ENCODE peak calls at places on chromosomes 13 and 19, in five cellular contexts. K is trophoblast cell, D is IMR-90, M is Panc1, G is endothelial cell of umbilical vein. Y is an unnamed sample.

GRCh38 chr19:4083677-4084546 is 17.2 kb upstream of the ZBTB7A start:
- DNase-seq in K (peak; percentile 93), D (no peak), M (no peak), G (no peak), Y (no peak)

GRCh38 chr19:48813123-48813911 is 2.5 kb upstream of the BCAT2 start:
- DNase-seq in K (no peak), D (no peak), M (no peak), G (no peak), Y (no peak)

GRCh38 chr13:45737571-45738002 is 35.5 kb downstream of the CBY2 start:
- DNase-seq in K (no peak), D (no peak), M (no peak), G (no peak), Y (no peak)

GRCh38 chr19:47776568-47776967 is 1.9 kb upstream of the SELENOW start:
- DNase-seq in K (peak; percentile 25), D (no peak), M (no peak), G (peak; percentile 91), Y (no peak)

GRCh38 chr19:32453736-32454135 is 48.2 kb downstream of the DPY19L3 start:
- DNase-seq in K (no peak), D (peak; percentile 54), M (no peak), G (peak; percentile 21), Y (no peak)

GRCh38 chr13:99269627-99270252 is 11.6 kb upstream of the GPR18 start:
- DNase-seq in K (no peak), D (peak; percentile 78), M (peak; percentile 2), G (peak; percentile 71), Y (no peak)

GRCh38 chr13:77729502-77730221 is 32.2 kb downstream of the SLAIN1 start:
- DNase-seq in K (no peak), D (no peak), M (no peak), G (no peak), Y (no peak)

GRCh38 chr13:110593430-110594130 is 21.8 kb upstream of the NAXD start:
- DNase-seq in K (no peak), D (peak; percentile 57), M (no peak), G (peak; percentile 63), Y (no peak)

GRCh38 chr19:39223703-39224279 is 19.7 kb upstream of the SYCN start:
- DNase-seq in K (peak; percentile 12), D (peak; percentile 19), M (no peak), G (peak; percentile 22), Y (no peak)

GRCh38 chr19:46824887-46825730 is 25.5 kb downstream of the AP2S1 start:
- DNase-seq in K (no peak), D (no peak), M (no peak), G (no peak), Y (no peak)

GRCh38 chr13:51797664-51798488 is 6.1 kb downstream of the DHRS12 start:
- DNase-seq in K (peak; percentile 60), D (peak; percentile 69), M (no peak), G (peak; percentile 36), Y (no peak)

GRCh38 chr19:7257148-7258041 is 36.8 kb downstream of the INSR start:
- DNase-seq in K (peak; percentile 91), D (peak; percentile 67), M (peak; percentile 18), G (peak; percentile 66), Y (no peak)

GRCh38 chr13:21164631-21165030 is 11.7 kb downstream of the SKA3 start:
- DNase-seq in K (no peak), D (peak; percentile 54), M (peak; percentile 55), G (peak; percentile 40), Y (no peak)

GRCh38 chr19:18645035-18645511 is 8.2 kb downstream of the KLHL26 start:
- DNase-seq in K (no peak), D (no peak), M (no peak), G (no peak), Y (no peak)

GRCh38 chr13:33125821-33126570 is 109.8 kb downstream of the KL start:
- DNase-seq in K (peak; percentile 75), D (peak; percentile 97), M (peak; percentile 35), G (peak; percentile 94), Y (peak; percentile 13)

GRCh38 chr19:55441692-55442321 is 1.3 kb downstream of the SHISA7 start:
- DNase-seq in K (no peak), D (no peak), M (no peak), G (no peak), Y (no peak)

GRCh38 chr13:113220877-113221276 is 11.5 kb downstream of the CUL4A start:
- DNase-seq in K (no peak), D (no peak), M (no peak), G (no peak), Y (no peak)

GRCh38 chr13:108220042-108220441 is 1.9 kb downstream of the ABHD13 start:
- DNase-seq in K (no peak), D (no peak), M (no peak), G (no peak), Y (no peak)

GRCh38 chr13:99802416-99802815 is 169.2 kb downstream of the ZIC5 start:
- DNase-seq in K (no peak), D (no peak), M (no peak), G (no peak), Y (no peak)

GRCh38 chr19:35029737-35030256 is 473 bp upstream of the SCN1B start:
- DNase-seq in K (no peak), D (no peak), M (no peak), G (peak; percentile 31), Y (no peak)

GRCh38 chr19:10309423-10309822 is at the start of gene ZGLP1:
- DNase-seq in K (no peak), D (no peak), M (no peak), G (no peak), Y (no peak)

GRCh38 chr13:25300861-25301346 is 521 bp upstream of the NUP58 start:
- DNase-seq in K (no peak), D (no peak), M (no peak), G (no peak), Y (no peak)

GRCh38 chr13:46663216-46663615 is 110.2 kb downstream of the LRCH1 start:
- DNase-seq in K (no peak), D (no peak), M (no peak), G (no peak), Y (no peak)

GRCh38 chr19:39413903-39414608 is 1.6 kb downstream of the PLEKHG2 start:
- DNase-seq in K (no peak), D (peak; percentile 28), M (no peak), G (peak; percentile 53), Y (no peak)

GRCh38 chr19:34173145-34173956 is 1.0 kb downstream of the LSM14A start:
- DNase-seq in K (peak; percentile 95), D (peak; percentile 27), M (no peak), G (peak; percentile 73), Y (peak; percentile 16)

GRCh38 chr19:33496016-33496415 is 25.6 kb downstream of the PEPD start:
- DNase-seq in K (no peak), D (no peak), M (no peak), G (no peak), Y (no peak)

GRCh38 chr13:50357586-50358118 is 342.4 kb downstream of the KCNRG start:
- DNase-seq in K (peak; percentile 79), D (peak; percentile 93), M (no peak), G (peak; percentile 27), Y (no peak)

GRCh38 chr13:79987761-79988160 is 353.2 kb downstream of the SPRY2 start:
- DNase-seq in K (no peak), D (no peak), M (no peak), G (no peak), Y (no peak)

GRCh38 chr13:113876341-113877148 is 12.7 kb upstream of the GAS6 start:
- DNase-seq in K (no peak), D (no peak), M (no peak), G (no peak), Y (no peak)

GRCh38 chr19:41937976-41938375 is 9.7 kb upstream of the ERFL start:
- DNase-seq in K (no peak), D (no peak), M (no peak), G (no peak), Y (no peak)

GRCh38 chr19:41940443-41941409 is 12.5 kb upstream of the ERFL start:
- DNase-seq in K (no peak), D (no peak), M (no peak), G (no peak), Y (no peak)

GRCh38 chr19:41939861-41940442 is 11.7 kb upstream of the ERFL start:
- DNase-seq in K (no peak), D (no peak), M (no peak), G (no peak), Y (no peak)

GRCh38 chr19:41944336-41944735 is 14.8 kb downstream of the RABAC1 start:
- DNase-seq in K (no peak), D (no peak), M (no peak), G (no peak), Y (no peak)

DNA sequence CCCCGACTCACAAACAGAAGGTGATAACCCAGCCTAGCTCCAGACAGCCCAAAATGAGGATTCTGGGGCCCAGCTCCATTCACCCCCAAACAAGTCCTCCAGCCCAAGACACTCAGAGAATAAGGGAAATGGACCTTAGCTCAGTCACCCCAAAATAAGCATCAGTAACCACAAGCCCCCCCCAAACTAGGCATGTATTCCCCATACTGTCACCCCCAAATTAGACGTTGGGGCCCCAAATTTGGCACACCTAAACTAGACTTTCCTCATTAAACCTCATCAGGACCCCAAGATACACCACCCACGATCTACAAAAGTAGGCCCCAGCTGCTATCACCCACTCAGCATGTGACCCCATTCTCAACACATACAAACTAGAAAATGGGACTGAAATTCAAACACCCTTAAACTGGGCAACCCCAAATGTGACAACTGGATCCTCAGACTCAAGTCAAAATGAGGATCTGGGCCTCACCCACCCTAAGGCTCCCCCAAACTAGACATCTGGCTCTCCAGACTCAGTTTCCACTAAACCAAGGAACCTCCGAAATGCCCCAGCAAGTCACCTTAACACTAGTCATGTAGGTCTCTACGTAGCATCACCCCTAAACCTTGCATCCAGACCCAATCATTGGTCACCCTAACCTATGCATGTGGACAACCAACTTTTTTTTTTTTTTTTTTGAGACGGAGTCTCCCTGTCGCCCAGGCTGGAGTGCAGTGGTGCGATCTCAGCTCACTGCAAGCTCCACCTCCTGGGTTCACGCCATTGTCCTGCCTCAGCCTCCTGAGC is 13.4 kb upstream of the ERFL start:
- DNase-seq in K (no peak), D (no peak), M (no peak), G (no peak), Y (no peak)
- H3K4me3 ChIP-seq in K (no peak overlapping the region), D (no peak overlapping the region), M (no peak overlapping the region), G (no peak overlapping the region), Y (no peak overlapping the region)

GRCh38 chr13:74132152-74132767 is 1.9 kb downstream of the KLF12 start:
- DNase-seq in K (no peak), D (peak; percentile 39), M (no peak), G (peak; percentile 72), Y (no peak)
- H3K27ac ChIP-seq in K (no peak overlapping the region), D (peak overlapping the region; percentile 95), M (no peak overlapping the region), G (peak overlapping the region; percentile 30), Y (no peak overlapping the region)

GRCh38 chr19:1707240-1707639 is 46.1 kb upstream of the ONECUT3 start:
- DNase-seq in K (no peak), D (no peak), M (no peak), G (no peak), Y (no peak)
- H3K27me3 ChIP-seq in K (no peaks in the 10 kb centered on the region), D (peaks cover 2% of the 10 kb centered on the region), M (no peaks in the 10 kb centered on the region), G (no peaks in the 10 kb centered on the region), Y (no peaks in the 10 kb centered on the region)

DNA sequence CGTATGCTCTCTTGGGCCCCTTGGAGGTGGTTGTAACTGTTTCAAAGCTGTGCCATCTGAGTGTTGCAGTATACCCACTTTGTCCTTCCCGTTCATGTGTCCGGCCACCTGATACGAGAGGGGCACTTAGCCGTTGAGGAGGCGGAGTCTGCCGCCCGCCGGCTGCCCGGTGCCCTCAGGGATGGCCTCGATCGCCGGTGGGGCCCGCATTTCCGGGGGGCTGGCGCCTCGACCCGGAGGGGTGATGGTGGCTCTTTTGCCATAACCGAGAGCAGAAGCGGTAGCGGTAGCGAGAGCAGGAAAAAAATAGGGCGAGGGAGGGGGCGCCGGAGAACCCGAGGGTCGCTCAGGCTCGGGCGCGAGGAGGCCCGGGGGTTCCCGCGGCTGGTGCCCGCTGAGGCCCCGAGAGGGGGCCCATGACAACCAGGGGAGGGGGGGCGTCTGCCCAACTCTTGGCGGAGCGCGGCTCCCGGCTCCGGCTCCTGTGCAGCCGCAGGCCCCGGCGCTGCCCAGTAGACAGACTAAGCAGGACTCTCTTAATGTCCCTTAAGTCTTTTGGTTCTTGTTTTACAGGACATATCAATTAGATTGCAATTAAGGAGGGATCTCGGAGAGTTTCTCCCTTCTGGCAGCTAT is 342.7 kb upstream of the SGCG start:
- DNase-seq in K (no peak), D (no peak), M (no peak), G (no peak), Y (no peak)
- H3K4me3 ChIP-seq in K (no peak overlapping the region), D (no peak overlapping the region), M (peak overlapping the region; percentile 8), G (no peak overlapping the region), Y (no peak overlapping the region)